ENCODE peak calls at places on chromosomes 7 and 10, in six cellular contexts. U is AML-193; G is astrocyte of the spinal cord; Y is NCI-H510A treated with DMSO at 0.1 percent for 48 hours; K is activated CD8-positive, alpha-beta memory T cell treated with anti-CD3 and anti-CD28 coated beads for 1 hour; Z is activated T-helper 2 cell treated with anti-CD3 and anti-CD28 coated beads, Interferon-gamma antibody, Interleukin-2, Interleukin-4, amounts not matched to agents 10 μg/mL and 5 μg/mL and 100 μg/mL, durations not matched to agents 14 hours and 24 hours and 36 hours. O is an unnamed sample.

GRCh38 chr7:45230083-45230482 is 72.5 kb downstream of the RAMP3 start:
- DNase-seq in K (no peak), Z (no peak), G (no peak), U (no peak), Y (no peak), O (peak; percentile 7)

GRCh38 chr7:47757946-47758371 is 176.0 kb upstream of the TNS3 start:
- DNase-seq in Y (no peak), U (no peak), K (no peak), G (peak; percentile 88), Z (no peak), O (no peak)

GRCh38 chr7:101108961-101109360 is 17.9 kb upstream of the SERPINE1 start:
- DNase-seq in G (no peak), Y (no peak), Z (no peak), K (no peak), U (no peak), O (no peak)

GRCh38 chr7:112431803-112432202 is 18.5 kb upstream of the IFRD1 start:
- DNase-seq in G (no peak), U (no peak), Z (no peak), Y (no peak), K (no peak), O (no peak)

GRCh38 chr7:28500143-28500542 is 87.8 kb downstream of the CREB5 start:
- DNase-seq in Z (no peak), U (no peak), Y (no peak), K (no peak), G (no peak), O (no peak)

GRCh38 chr10:29881336-29881751 is 178.0 kb downstream of the JCAD start:
- DNase-seq in G (no peak), Y (no peak), Z (no peak), U (no peak), K (no peak), O (no peak)

GRCh38 chr10:131977323-131978096 is 4.2 kb downstream of the BNIP3 start:
- DNase-seq in Z (no peak), U (no peak), K (no peak), Y (no peak), G (no peak), O (no peak)

GRCh38 chr10:16905304-16905703 is 88.1 kb upstream of the RSU1 start:
- DNase-seq in G (peak; percentile 28), K (no peak), Z (no peak), U (no peak), Y (no peak), O (no peak)

GRCh38 chr7:99292127-99292526 is 19.5 kb downstream of the MYH16 start:
- DNase-seq in Y (no peak), G (no peak), Z (no peak), K (no peak), U (no peak), O (no peak)

GRCh38 chr10:19979628-19980027 is 163.4 kb downstream of the PLXDC2 start:
- DNase-seq in Z (no peak), G (no peak), U (no peak), K (no peak), Y (no peak), O (no peak)

GRCh38 chr7:48180981-48181380 is 9.7 kb downstream of the ABCA13 start:
- DNase-seq in U (no peak), Z (no peak), Y (no peak), K (no peak), G (peak; percentile 58), O (no peak)

GRCh38 chr10:35040761-35041501 is 49.2 kb downstream of the CUL2 start:
- DNase-seq in U (no peak), G (peak; percentile 76), Y (no peak), K (no peak), Z (no peak), O (no peak)

GRCh38 chr7:106022193-106022821 is 59.2 kb downstream of the CDHR3 start:
- DNase-seq in G (peak; percentile 73), K (peak; percentile 78), U (no peak), Z (peak; percentile 68), Y (peak; percentile 3), O (peak; percentile 79)

GRCh38 chr10:12321641-12322040 is 27.7 kb upstream of the CAMK1D start:
- DNase-seq in Y (peak; percentile 33), Z (no peak), G (no peak), U (no peak), K (no peak), O (no peak)

GRCh38 chr7:18361756-18362155 is 133.8 kb upstream of the HDAC9 start:
- DNase-seq in K (no peak), U (no peak), Y (no peak), Z (no peak), G (peak; percentile 20), O (no peak)

GRCh38 chr7:39946693-39947092 is 3.4 kb upstream of the CDK13 start:
- DNase-seq in Z (no peak), U (no peak), G (no peak), Y (no peak), K (no peak), O (no peak)

GRCh38 chr7:106372595-106373318 is 88.0 kb upstream of the NAMPT start:
- DNase-seq in Y (no peak), K (no peak), U (no peak), G (no peak), Z (no peak), O (no peak)

GRCh38 chr10:50621981-50622496 is 1.7 kb downstream of the SGMS1 start:
- DNase-seq in G (peak; percentile 94), Z (peak; percentile 33), K (peak; percentile 26), U (peak; percentile 83), Y (peak; percentile 46), O (peak; percentile 37)

GRCh38 chr7:22002731-22003130 is 57.0 kb upstream of the CDCA7L start:
- DNase-seq in Z (no peak), Y (no peak), U (no peak), K (no peak), G (no peak), O (no peak)

GRCh38 chr7:77331938-77332695 is 84.0 kb downstream of the GSAP start:
- DNase-seq in K (peak; percentile 1), G (peak; percentile 89), Y (peak; percentile 52), Z (peak; percentile 31), U (peak; percentile 92), O (peak; percentile 25)

GRCh38 chr10:7501157-7501556 is 90.3 kb upstream of the SFMBT2 start:
- DNase-seq in Z (no peak), K (no peak), G (no peak), U (no peak), Y (no peak), O (no peak)

GRCh38 chr10:48614481-48615383 is 9.9 kb upstream of the ARHGAP22 start:
- DNase-seq in Y (no peak), G (peak; percentile 50), U (peak; percentile 4), Z (no peak), K (no peak), O (no peak)

GRCh38 chr7:38902443-38902842 is 6.5 kb downstream of the VPS41 start:
- DNase-seq in G (no peak), U (no peak), K (no peak), Z (no peak), Y (no peak), O (no peak)